ENCODE peak calls at places on chromosomes 11 and 22, in ten cellular contexts. D is stimulated activated CD4-positive, alpha-beta T cell treated with anti-CD3 and anti-CD28 coated beads, Interleukin-15, amount 100 ng/mL, for 48 hours; V is hepatocyte; A is 8988T; S is activated CD4-positive, alpha-beta T cell treated with anti-CD3 and anti-CD28 coated beads, Interleukin-2, amount 50 U/mL, for 24 hours; B is transverse colon; Q is A549; R is GDM1; W is substantia nigra; M is NCI-H1092. U is an unnamed sample.

GRCh38 chr22:33513388-33514336 is 406.6 kb downstream of the LARGE1 start:
- DNase-seq in D (no peak), V (peak), A (no peak), S (no peak), B (no peak), Q (no peak), R (no peak), W (no peak), M (no peak), U (no peak)

GRCh38 chr11:107157146-107157808 is 139.0 kb upstream of the GUCY1A2 start:
- DNase-seq in D (no peak), V (no peak), A (no peak), S (no peak), B (no peak), Q (no peak), R (no peak), W (no peak), M (no peak), U (no peak)

GRCh38 chr11:34419158-34419557 is 19.6 kb upstream of the CAT start:
- DNase-seq in D (no peak), V (no peak), A (no peak), S (no peak), B (no peak), Q (no peak), R (no peak), W (no peak), M (no peak), U (no peak)

GRCh38 chr22:29014773-29015172 is 46.9 kb downstream of the C22orf31 start:
- DNase-seq in D (no peak), V (no peak), A (no peak), S (no peak), B (no peak), Q (no peak), R (no peak), W (no peak), M (no peak), U (no peak)

GRCh38 chr22:38981005-38981658 is 1.0 kb upstream of the APOBEC3B start:
- DNase-seq in D (no peak), V (peak), A (peak), S (no peak), B (peak), Q (peak), R (no peak), W (no peak), M (no peak), U (no peak)

GRCh38 chr11:71223671-71224660 is 28.4 kb downstream of the SHANK2 start:
- DNase-seq in D (no peak), V (no peak), A (no peak), S (no peak), B (no peak), Q (no peak), R (no peak), W (no peak), M (no peak), U (no peak)

GRCh38 chr11:26949846-26950245 is 44.1 kb upstream of the FIBIN start:
- DNase-seq in D (no peak), V (no peak), A (no peak), S (no peak), B (no peak), Q (no peak), R (no peak), W (no peak), M (no peak), U (no peak)

GRCh38 chr11:71252782-71253730 is 679 bp upstream of the SHANK2 start:
- DNase-seq in D (no peak), V (peak), A (peak), S (no peak), B (peak), Q (peak), R (no peak), W (no peak), M (no peak), U (peak)

GRCh38 chr11:118304227-118304808 is at the start of gene CD3E:
- DNase-seq in D (peak), V (no peak), A (no peak), S (peak), B (peak), Q (no peak), R (no peak), W (no peak), M (no peak), U (no peak)

GRCh38 chr22:36431977-36432376 is 44.2 kb upstream of the MYH9 start:
- DNase-seq in D (no peak), V (no peak), A (no peak), S (no peak), B (no peak), Q (no peak), R (no peak), W (no peak), M (no peak), U (no peak)

GRCh38 chr22:50468626-50469025 is 6.2 kb downstream of the SBF1 start:
- DNase-seq in D (no peak), V (no peak), A (no peak), S (no peak), B (no peak), Q (no peak), R (no peak), W (no peak), M (no peak), U (no peak)

GRCh38 chr11:106399075-106399500 is 321.6 kb downstream of the AASDHPPT start:
- DNase-seq in D (no peak), V (peak), A (peak), S (no peak), B (no peak), Q (peak), R (no peak), W (no peak), M (no peak), U (no peak)

GRCh38 chr11:91913407-91913806 is 311.2 kb upstream of the FAT3 start:
- DNase-seq in D (no peak), V (no peak), A (no peak), S (no peak), B (no peak), Q (no peak), R (no peak), W (no peak), M (no peak), U (no peak)

GRCh38 chr22:32801436-32802290 is at the start of gene TIMP3:
- DNase-seq in D (no peak), V (peak), A (peak), S (no peak), B (peak), Q (peak), R (no peak), W (peak), M (peak), U (peak)

GRCh38 chr11:31870609-31871309 is 59.6 kb upstream of the PAX6 start:
- DNase-seq in D (peak), V (peak), A (peak), S (no peak), B (peak), Q (peak), R (peak), W (peak), M (peak), U (peak)

GRCh38 chr11:96391698-96392307 is 2.0 kb downstream of the JRKL start:
- DNase-seq in D (no peak), V (no peak), A (no peak), S (no peak), B (no peak), Q (peak), R (no peak), W (no peak), M (no peak), U (no peak)

GRCh38 chr22:30838111-30838510 is 130.5 kb downstream of the MORC2 start:
- DNase-seq in D (no peak), V (no peak), A (no peak), S (no peak), B (no peak), Q (no peak), R (no peak), W (no peak), M (no peak), U (no peak)

GRCh38 chr11:34623463-34623862 is 2.6 kb downstream of the EHF start:
- DNase-seq in D (no peak), V (no peak), A (no peak), S (no peak), B (no peak), Q (no peak), R (no peak), W (no peak), M (no peak), U (no peak)

GRCh38 chr22:19519041-19519926 is 4.9 kb downstream of the CLDN5 start:
- DNase-seq in D (no peak), V (no peak), A (no peak), S (no peak), B (no peak), Q (no peak), R (no peak), W (no peak), M (no peak), U (no peak)

GRCh38 chr22:48761546-48761945 is 1066.1 kb downstream of the BRD1 start:
- DNase-seq in D (no peak), V (no peak), A (no peak), S (no peak), B (no peak), Q (no peak), R (no peak), W (no peak), M (no peak), U (no peak)

GRCh38 chr22:40636380-40637180 is at the start of gene MRTFA:
- DNase-seq in D (peak), V (peak), A (peak), S (peak), B (peak), Q (peak), R (peak), W (peak), M (peak), U (peak)